ENCODE peak calls at places on chromosome X, in eight cellular contexts. T is AG10803, A is cardiac muscle cell, B is epithelial cell of esophagus, L is left lung, M is RWPE2, U is lower leg skin, G is right lobe of liver. F is an unnamed sample.

GRCh38 chrX:68983004-68983857 is 154.4 kb downstream of the EFNB1 start:
- DNase-seq in T (no peak), A (no peak), B (no peak), L (no peak), M (no peak), U (no peak), G (no peak), F (no peak)

GRCh38 chrX:46408553-46409407 is 136.4 kb downstream of the ZNF674 start:
- DNase-seq in T (peak; percentile 62), A (peak; percentile 69), B (peak; percentile 61), L (no peak), M (no peak), U (peak; percentile 43), G (peak; percentile 71), F (peak; percentile 69)

GRCh38 chrX:18701621-18702361 is 5.7 kb upstream of the PPEF1 start:
- DNase-seq in T (no peak), A (no peak), B (peak; percentile 29), L (no peak), M (peak; percentile 65), U (no peak), G (peak; percentile 79), F (no peak)

GRCh38 chrX:356385-357034 is 30.2 kb downstream of the PPP2R3B start:
- DNase-seq in T (peak; percentile 94), A (no peak), B (no peak), L (peak; percentile 43), M (peak; percentile 56), U (no peak), G (peak; percentile 23), F (no peak)

GRCh38 chrX:106177106-106177981 is 9.2 kb downstream of the PWWP3B start:
- DNase-seq in T (no peak), A (peak; percentile 93), B (peak; percentile 17), L (peak; percentile 28), M (no peak), U (no peak), G (no peak), F (no peak)

GRCh38 chrX:47706575-47706974 is 47.6 kb upstream of the UXT start:
- DNase-seq in T (peak; percentile 67), A (no peak), B (peak; percentile 22), L (no peak), M (no peak), U (no peak), G (no peak), F (no peak)

GRCh38 chrX:40651620-40652223 is 4.4 kb upstream of the CXorf38 start:
- DNase-seq in T (peak; percentile 48), A (peak; percentile 84), B (peak; percentile 60), L (no peak), M (no peak), U (peak; percentile 38), G (no peak), F (peak; percentile 46)

GRCh38 chrX:69388526-69388925 is 115.6 kb upstream of the NALF2 start:
- DNase-seq in T (peak; percentile 4), A (no peak), B (no peak), L (no peak), M (no peak), U (peak; percentile 13), G (no peak), F (no peak)

GRCh38 chrX:14899607-14900006 is 26.4 kb downstream of the MOSPD2 start:
- DNase-seq in T (peak; percentile 39), A (no peak), B (peak; percentile 54), L (no peak), M (no peak), U (no peak), G (no peak), F (no peak)

GRCh38 chrX:52933976-52934703 is 24.2 kb downstream of the FAM156A start:
- DNase-seq in T (no peak), A (peak; percentile 0), B (no peak), L (no peak), M (no peak), U (no peak), G (no peak), F (peak; percentile 15)

GRCh38 chrX:67717571-67717970 is 173.8 kb downstream of the AR start:
- DNase-seq in T (no peak), A (no peak), B (no peak), L (no peak), M (no peak), U (no peak), G (no peak), F (no peak)

GRCh38 chrX:92260102-92260501 is 480.9 kb downstream of the PCDH11X start:
- DNase-seq in T (no peak), A (no peak), B (no peak), L (no peak), M (no peak), U (no peak), G (no peak), F (no peak)

GRCh38 chrX:48911407-48912182 is at the start of gene SLC35A2:
- DNase-seq in T (peak; percentile 50), A (peak; percentile 91), B (peak; percentile 87), L (peak; percentile 93), M (peak; percentile 76), U (peak; percentile 73), G (peak; percentile 89), F (peak; percentile 79)

GRCh38 chrX:120485562-120486520 is 16.7 kb upstream of the LAMP2 start:
- DNase-seq in T (peak; percentile 77), A (peak; percentile 82), B (peak; percentile 74), L (peak; percentile 86), M (peak; percentile 41), U (peak; percentile 67), G (peak; percentile 86), F (peak; percentile 36)

GRCh38 chrX:120840826-120841225 is 34.8 kb downstream of the CT47B1 start:
- DNase-seq in T (peak; percentile 64), A (no peak), B (peak; percentile 31), L (no peak), M (no peak), U (no peak), G (no peak), F (no peak)

GRCh38 chrX:40867352-40867751 is 132.0 kb upstream of the MED14 start:
- DNase-seq in T (peak; percentile 49), A (peak; percentile 34), B (peak; percentile 76), L (no peak), M (no peak), U (no peak), G (no peak), F (no peak)

GRCh38 chrX:148500428-148501120 is at the start of gene AFF2:
- DNase-seq in T (peak; percentile 33), A (peak; percentile 52), B (peak; percentile 18), L (peak; percentile 84), M (no peak), U (no peak), G (peak; percentile 57), F (peak; percentile 32)

GRCh38 chrX:68750316-68750715 is 78.5 kb upstream of the EFNB1 start:
- DNase-seq in T (no peak), A (no peak), B (no peak), L (no peak), M (no peak), U (no peak), G (no peak), F (no peak)

DNA sequence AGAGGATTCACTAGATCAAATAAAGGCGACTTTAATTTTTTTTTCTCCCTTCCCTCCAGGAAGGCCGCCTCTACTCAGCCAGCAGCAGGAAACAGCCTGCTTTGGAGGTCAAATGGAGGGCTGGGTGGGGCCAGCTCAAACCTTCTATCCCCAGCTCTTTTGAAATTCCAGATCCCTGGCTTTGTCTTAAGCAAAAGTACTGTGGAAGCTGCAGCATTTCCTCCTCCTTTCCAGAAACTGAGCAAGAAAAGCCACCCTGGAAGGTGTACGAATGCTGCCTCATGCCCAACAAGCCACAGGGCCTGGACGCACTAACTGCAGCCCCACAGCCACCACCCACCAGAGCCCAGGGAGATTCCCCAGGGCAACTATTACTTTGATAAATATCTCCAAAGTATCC is 55.1 kb upstream of the ZCCHC13 start:
- DNase-seq in T (peak; percentile 8), A (peak; percentile 27), B (peak; percentile 29), L (no peak), M (no peak), U (no peak), G (no peak), F (no peak)
- TF ChIP-seq CTCF in T (no peak), A (no peak), B (no peak), L (no peak), M (no peak), U (no peak), G (no peak), F (no peak)

GRCh38 chrX:118723376-118723775 is 4.0 kb upstream of the IL13RA1 start:
- DNase-seq in T (no peak), A (no peak), B (peak; percentile 74), L (no peak), M (no peak), U (no peak), G (no peak), F (no peak)
- TF ChIP-seq CTCF in T (no peak), A (no peak), B (no peak), L (no peak), M (no peak), U (no peak), G (no peak), F (no peak)

GRCh38 chrX:104310657-104311056 is 55.9 kb upstream of the ESX1 start:
- DNase-seq in T (no peak), A (no peak), B (no peak), L (no peak), M (no peak), U (no peak), G (no peak), F (no peak)

GRCh38 chrX:104310084-104310483 is 55.4 kb upstream of the ESX1 start:
- DNase-seq in T (peak; percentile 41), A (no peak), B (peak; percentile 37), L (no peak), M (no peak), U (no peak), G (no peak), F (no peak)

GRCh38 chrX:104309169-104309568 is 54.4 kb upstream of the ESX1 start:
- DNase-seq in T (no peak), A (no peak), B (no peak), L (no peak), M (no peak), U (no peak), G (no peak), F (no peak)

GRCh38 chrX:104306180-104306579 is 51.4 kb upstream of the ESX1 start:
- DNase-seq in T (no peak), A (no peak), B (no peak), L (no peak), M (no peak), U (no peak), G (no peak), F (no peak)

GRCh38 chrX:104307341-104307740 is 52.6 kb upstream of the ESX1 start:
- DNase-seq in T (no peak), A (no peak), B (peak; percentile 16), L (no peak), M (no peak), U (no peak), G (no peak), F (no peak)
- TF ChIP-seq CTCF in T (no peak), A (no peak), B (no peak), L (no peak), M (no peak), U (no peak), G (no peak), F (no peak)

GRCh38 chrX:151365579-151365978 is 31.4 kb upstream of the VMA21 start:
- DNase-seq in T (no peak), A (no peak), B (no peak), L (no peak), M (no peak), U (no peak), G (no peak), F (no peak)

GRCh38 chrX:151359341-151359740 is 37.7 kb upstream of the VMA21 start:
- DNase-seq in T (no peak), A (no peak), B (no peak), L (no peak), M (no peak), U (no peak), G (no peak), F (no peak)

GRCh38 chrX:151363316-151363715 is 33.7 kb upstream of the VMA21 start:
- DNase-seq in T (no peak), A (no peak), B (no peak), L (no peak), M (no peak), U (no peak), G (no peak), F (peak; percentile 16)

GRCh38 chrX:151359931-151360871 is 36.8 kb upstream of the VMA21 start:
- DNase-seq in T (peak; percentile 0), A (peak; percentile 53), B (peak; percentile 15), L (peak; percentile 61), M (no peak), U (no peak), G (no peak), F (peak; percentile 44)
- TF ChIP-seq CTCF in T (peak; percentile 58), A (peak; percentile 72), B (peak; percentile 63), L (peak; percentile 42), M (peak; percentile 55), U (no peak), G (peak; percentile 76), F (peak; percentile 78)

F was measured in GM13977.